ENCODE peak calls at places on chromosomes 4 and X, in six cellular contexts. One of them, this sample, is unnamed.

GRCh38 chrX:43644124-43644701 is 11.9 kb upstream of the MAOA start:
- DNase-seq in CD8-positive, alpha-beta T cell: no peak
- DNase-seq in mucosa of descending colon: no peak
- DNase-seq in GM12878: no peak
- DNase-seq in mammary epithelial cell: peak
- DNase-seq in right atrium auricular region: no peak
- DNase-seq in this sample: peak

GRCh38 chr4:159027535-159027934 is 75.3 kb upstream of the RAPGEF2 start:
- DNase-seq in CD8-positive, alpha-beta T cell: no peak
- DNase-seq in mucosa of descending colon: no peak
- DNase-seq in mammary epithelial cell: no peak
- DNase-seq in GM12878: no peak
- DNase-seq in right atrium auricular region: no peak
- DNase-seq in this sample: no peak

GRCh38 chr4:37653601-37654000 is 32.6 kb downstream of the RELL1 start:
- DNase-seq in GM12878: no peak
- DNase-seq in right atrium auricular region: no peak
- DNase-seq in mammary epithelial cell: peak
- DNase-seq in CD8-positive, alpha-beta T cell: no peak
- DNase-seq in mucosa of descending colon: no peak
- DNase-seq in this sample: peak

GRCh38 chrX:104270916-104271512 is 16.3 kb upstream of the ESX1 start:
- DNase-seq in right atrium auricular region: no peak
- DNase-seq in mucosa of descending colon: peak
- DNase-seq in CD8-positive, alpha-beta T cell: no peak
- DNase-seq in mammary epithelial cell: peak
- DNase-seq in GM12878: no peak
- DNase-seq in this sample: peak

GRCh38 chrX:140821280-140821679 is 111.7 kb downstream of the LINC00632 start:
- DNase-seq in right atrium auricular region: no peak
- DNase-seq in CD8-positive, alpha-beta T cell: no peak
- DNase-seq in mucosa of descending colon: no peak
- DNase-seq in GM12878: no peak
- DNase-seq in mammary epithelial cell: no peak
- DNase-seq in this sample: no peak

GRCh38 chr4:69748176-69748575 is 12.2 kb downstream of the SULT1B1 start:
- DNase-seq in mucosa of descending colon: no peak
- DNase-seq in GM12878: no peak
- DNase-seq in mammary epithelial cell: peak
- DNase-seq in CD8-positive, alpha-beta T cell: no peak
- DNase-seq in right atrium auricular region: no peak
- DNase-seq in this sample: peak

GRCh38 chr4:89724716-89725115 is 112.2 kb downstream of the SNCA start:
- DNase-seq in mucosa of descending colon: no peak
- DNase-seq in mammary epithelial cell: peak
- DNase-seq in GM12878: no peak
- DNase-seq in CD8-positive, alpha-beta T cell: no peak
- DNase-seq in right atrium auricular region: no peak
- DNase-seq in this sample: peak

GRCh38 chr4:138915725-138916124 is 99.9 kb upstream of the NOCT start:
- DNase-seq in right atrium auricular region: no peak
- DNase-seq in GM12878: no peak
- DNase-seq in CD8-positive, alpha-beta T cell: no peak
- DNase-seq in mammary epithelial cell: no peak
- DNase-seq in mucosa of descending colon: no peak
- DNase-seq in this sample: no peak

GRCh38 chr4:86185659-86186058 is 174.2 kb downstream of the MAPK10 start:
- DNase-seq in mammary epithelial cell: no peak
- DNase-seq in mucosa of descending colon: no peak
- DNase-seq in CD8-positive, alpha-beta T cell: no peak
- DNase-seq in GM12878: no peak
- DNase-seq in right atrium auricular region: no peak
- DNase-seq in this sample: no peak

GRCh38 chr4:80507077-80507476 is 171.5 kb downstream of the CFAP299 start:
- DNase-seq in mucosa of descending colon: no peak
- DNase-seq in right atrium auricular region: no peak
- DNase-seq in CD8-positive, alpha-beta T cell: no peak
- DNase-seq in mammary epithelial cell: no peak
- DNase-seq in GM12878: no peak
- DNase-seq in this sample: no peak

GRCh38 chr4:99815597-99816011 is 1.0 kb upstream of the DAPP1 start:
- DNase-seq in mucosa of descending colon: peak
- DNase-seq in GM12878: no peak
- DNase-seq in mammary epithelial cell: peak
- DNase-seq in CD8-positive, alpha-beta T cell: no peak
- DNase-seq in right atrium auricular region: no peak
- DNase-seq in this sample: peak

GRCh38 chr4:128538111-128538882 is 250.7 kb upstream of the PGRMC2 start:
- DNase-seq in GM12878: no peak
- DNase-seq in CD8-positive, alpha-beta T cell: no peak
- DNase-seq in mammary epithelial cell: no peak
- DNase-seq in right atrium auricular region: no peak
- DNase-seq in mucosa of descending colon: no peak
- DNase-seq in this sample: no peak

GRCh38 chr4:28518781-28519180 is 1658.1 kb downstream of the STIM2 start:
- DNase-seq in CD8-positive, alpha-beta T cell: no peak
- DNase-seq in GM12878: no peak
- DNase-seq in right atrium auricular region: no peak
- DNase-seq in mucosa of descending colon: no peak
- DNase-seq in mammary epithelial cell: peak
- DNase-seq in this sample: peak

GRCh38 chr4:128810331-128810870 is 901 bp downstream of the JADE1 start:
- DNase-seq in right atrium auricular region: peak
- DNase-seq in mammary epithelial cell: no peak
- DNase-seq in mucosa of descending colon: peak
- DNase-seq in CD8-positive, alpha-beta T cell: no peak
- DNase-seq in GM12878: no peak
- DNase-seq in this sample: peak

GRCh38 chr4:48830706-48831531 is at the start of gene OCIAD1:
- DNase-seq in right atrium auricular region: peak
- DNase-seq in CD8-positive, alpha-beta T cell: peak
- DNase-seq in mucosa of descending colon: peak
- DNase-seq in GM12878: peak
- DNase-seq in mammary epithelial cell: peak
- DNase-seq in this sample: peak

GRCh38 chr4:147236806-147237205 is 244.1 kb upstream of the EDNRA start:
- DNase-seq in mammary epithelial cell: no peak
- DNase-seq in mucosa of descending colon: no peak
- DNase-seq in GM12878: no peak
- DNase-seq in CD8-positive, alpha-beta T cell: no peak
- DNase-seq in right atrium auricular region: no peak
- DNase-seq in this sample: no peak

GRCh38 chr4:83618431-83618830 is 82.5 kb downstream of the GPAT3 start:
- DNase-seq in CD8-positive, alpha-beta T cell: no peak
- DNase-seq in mammary epithelial cell: peak
- DNase-seq in mucosa of descending colon: peak
- DNase-seq in GM12878: no peak
- DNase-seq in right atrium auricular region: no peak
- DNase-seq in this sample: peak

GRCh38 chr4:80071643-80072606 is 1.1 kb downstream of the ANTXR2 start:
- DNase-seq in mammary epithelial cell: peak
- DNase-seq in mucosa of descending colon: peak
- DNase-seq in right atrium auricular region: peak
- DNase-seq in CD8-positive, alpha-beta T cell: peak
- DNase-seq in GM12878: peak
- DNase-seq in this sample: peak

GRCh38 chr4:186727977-186728519 is 4.4 kb upstream of the FAT1 start:
- DNase-seq in mucosa of descending colon: peak
- DNase-seq in CD8-positive, alpha-beta T cell: no peak
- DNase-seq in mammary epithelial cell: peak
- DNase-seq in GM12878: no peak
- DNase-seq in right atrium auricular region: no peak
- DNase-seq in this sample: peak
- TF ChIP-seq CTCF in mucosa of descending colon: no peak
- TF ChIP-seq CTCF in CD8-positive, alpha-beta T cell: no peak
- TF ChIP-seq CTCF in mammary epithelial cell: no peak
- TF ChIP-seq CTCF in GM12878: no peak
- TF ChIP-seq CTCF in right atrium auricular region: no peak
- TF ChIP-seq CTCF in this sample: no peak

GRCh38 chr4:168398188-168398587 is 79.6 kb upstream of the DDX60 start:
- DNase-seq in mammary epithelial cell: no peak
- DNase-seq in mucosa of descending colon: no peak
- DNase-seq in right atrium auricular region: no peak
- DNase-seq in CD8-positive, alpha-beta T cell: no peak
- DNase-seq in GM12878: no peak
- DNase-seq in this sample: no peak
- TF ChIP-seq CTCF in mammary epithelial cell: no peak
- TF ChIP-seq CTCF in mucosa of descending colon: no peak
- TF ChIP-seq CTCF in right atrium auricular region: no peak
- TF ChIP-seq CTCF in CD8-positive, alpha-beta T cell: no peak
- TF ChIP-seq CTCF in GM12878: no peak
- TF ChIP-seq CTCF in this sample: no peak

DNA sequence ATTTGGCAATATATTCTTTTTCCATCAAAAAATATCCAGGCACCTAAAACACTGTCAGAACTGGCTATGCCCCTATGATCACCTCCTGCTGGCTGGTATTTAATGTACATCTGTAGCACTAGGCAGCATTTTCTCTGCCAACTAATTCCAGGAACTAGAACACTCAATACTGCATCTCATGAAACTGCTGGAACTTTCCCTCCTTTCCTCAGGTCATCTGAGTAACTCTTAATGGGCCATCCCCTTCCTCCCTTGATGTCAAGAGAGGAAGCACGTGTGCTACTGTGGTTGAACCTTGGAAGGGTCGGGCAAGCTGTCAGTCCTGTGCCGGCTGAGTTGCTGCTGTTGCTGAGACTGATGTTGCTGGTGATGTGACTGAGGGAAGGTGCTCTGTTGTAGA is 39.4 kb downstream of the TMEM165 start:
- DNase-seq in mucosa of descending colon: no peak
- DNase-seq in CD8-positive, alpha-beta T cell: no peak
- DNase-seq in mammary epithelial cell: no peak
- DNase-seq in GM12878: peak
- DNase-seq in right atrium auricular region: no peak
- DNase-seq in this sample: peak
- TF ChIP-seq CTCF in mucosa of descending colon: no peak
- TF ChIP-seq CTCF in CD8-positive, alpha-beta T cell: no peak
- TF ChIP-seq CTCF in mammary epithelial cell: peak
- TF ChIP-seq CTCF in GM12878: no peak
- TF ChIP-seq CTCF in right atrium auricular region: peak
- TF ChIP-seq CTCF in this sample: peak

GRCh38 chr4:1619151-1619672 is 64.9 kb downstream of the FAM53A start:
- DNase-seq in GM12878: no peak
- DNase-seq in mucosa of descending colon: no peak
- DNase-seq in mammary epithelial cell: no peak
- DNase-seq in CD8-positive, alpha-beta T cell: no peak
- DNase-seq in right atrium auricular region: no peak
- DNase-seq in this sample: no peak

GRCh38 chr4:1621526-1621925 is 62.6 kb downstream of the FAM53A start:
- DNase-seq in GM12878: no peak
- DNase-seq in mucosa of descending colon: no peak
- DNase-seq in mammary epithelial cell: no peak
- DNase-seq in right atrium auricular region: no peak
- DNase-seq in CD8-positive, alpha-beta T cell: no peak
- DNase-seq in this sample: no peak

GRCh38 chr4:1616574-1616964 is 67.5 kb downstream of the FAM53A start:
- DNase-seq in right atrium auricular region: no peak
- DNase-seq in CD8-positive, alpha-beta T cell: no peak
- DNase-seq in GM12878: no peak
- DNase-seq in mammary epithelial cell: no peak
- DNase-seq in mucosa of descending colon: no peak
- DNase-seq in this sample: no peak

GRCh38 chr4:1615786-1616573 is 68.1 kb downstream of the FAM53A start:
- DNase-seq in mucosa of descending colon: no peak
- DNase-seq in mammary epithelial cell: no peak
- DNase-seq in right atrium auricular region: peak
- DNase-seq in CD8-positive, alpha-beta T cell: no peak
- DNase-seq in GM12878: no peak
- DNase-seq in this sample: no peak

DNA sequence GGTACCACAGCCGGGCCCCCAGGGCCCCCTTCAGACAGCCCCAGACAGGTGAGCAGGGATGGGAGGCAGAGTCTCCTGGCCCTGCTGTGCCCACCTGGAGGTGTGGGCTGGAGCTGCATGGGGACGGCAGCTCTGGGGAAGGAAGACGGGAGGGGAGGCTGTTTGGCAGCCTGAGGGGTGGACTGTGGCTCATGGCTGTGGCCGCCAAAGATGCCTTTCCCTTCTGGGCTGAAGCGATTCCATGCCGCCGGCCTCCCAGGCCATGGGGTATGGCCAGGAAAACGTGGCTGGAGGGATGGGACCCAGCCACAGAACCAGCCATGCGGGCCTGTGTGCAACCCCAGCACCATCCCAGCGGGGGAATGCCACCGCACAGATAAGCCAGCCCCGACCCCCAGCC is 65.7 kb downstream of the FAM53A start:
- DNase-seq in mammary epithelial cell: no peak
- DNase-seq in CD8-positive, alpha-beta T cell: no peak
- DNase-seq in right atrium auricular region: no peak
- DNase-seq in mucosa of descending colon: no peak
- DNase-seq in GM12878: no peak
- DNase-seq in this sample: no peak
- TF ChIP-seq CTCF in mammary epithelial cell: no peak
- TF ChIP-seq CTCF in CD8-positive, alpha-beta T cell: no peak
- TF ChIP-seq CTCF in right atrium auricular region: no peak
- TF ChIP-seq CTCF in mucosa of descending colon: no peak
- TF ChIP-seq CTCF in GM12878: no peak
- TF ChIP-seq CTCF in this sample: no peak